ENCODE peak calls at places on chromosome 20, in five cellular contexts. B is IMR-90, G is stomach, R is heart left ventricle, L is transverse colon. Z is an unnamed sample.

GRCh38 chr20:40966103-40966502 is 62.5 kb upstream of the TOP1 start:
- DNase-seq in L (no peak), B (no peak), G (peak), R (no peak), Z (no peak)

GRCh38 chr20:46374383-46374782 is 32.0 kb downstream of the ELMO2 start:
- DNase-seq in L (no peak), B (no peak), G (no peak), R (no peak), Z (no peak)

GRCh38 chr20:14817121-14817520 is 479.7 kb upstream of the FLRT3 start:
- DNase-seq in G (no peak), R (no peak), B (no peak), L (no peak), Z (no peak)

GRCh38 chr20:52748235-52748950 is 223.8 kb upstream of the TSHZ2 start:
- DNase-seq in R (no peak), L (no peak), G (no peak), B (no peak), Z (no peak)

GRCh38 chr20:435558-435957 is 26.8 kb downstream of the TBC1D20 start:
- DNase-seq in G (no peak), R (no peak), B (no peak), L (no peak), Z (no peak)

GRCh38 chr20:53597085-53597482 is 3.4 kb upstream of the ZNF217 start:
- DNase-seq in B (no peak), L (no peak), G (peak), R (no peak), Z (no peak)

GRCh38 chr20:51326241-51326819 is 216.2 kb downstream of the NFATC2 start:
- DNase-seq in L (peak), G (peak), R (no peak), B (peak), Z (peak)

GRCh38 chr20:53845980-53846379 is 224.4 kb downstream of the BCAS1 start:
- DNase-seq in L (no peak), B (no peak), G (no peak), R (no peak), Z (no peak)

GRCh38 chr20:39188264-39188765 is 226.2 kb downstream of the DHX35 start:
- DNase-seq in G (no peak), L (no peak), R (no peak), B (no peak), Z (no peak)

GRCh38 chr20:46558511-46558959 is 8.1 kb upstream of the OCSTAMP start:
- DNase-seq in G (peak), L (no peak), R (peak), B (peak), Z (no peak)

GRCh38 chr20:59222982-59223610 is 59.5 kb downstream of the ZNF831 start:
- DNase-seq in R (no peak), B (no peak), G (no peak), L (no peak), Z (no peak)

GRCh38 chr20:32465092-32465900 is 107.2 kb downstream of the ASXL1 start:
- DNase-seq in R (peak), G (peak), B (peak), L (peak), Z (no peak)

GRCh38 chr20:52975024-52975732 is 3.0 kb downstream of the TSHZ2 start:
- DNase-seq in L (no peak), G (peak), B (no peak), R (no peak), Z (no peak)

GRCh38 chr20:52426856-52427255 is 235.3 kb upstream of the ZFP64 start:
- DNase-seq in B (no peak), R (no peak), G (no peak), L (no peak), Z (no peak)

GRCh38 chr20:17466641-17467040 is 64.5 kb downstream of the BFSP1 start:
- DNase-seq in B (no peak), L (no peak), R (no peak), G (no peak), Z (no peak)

GRCh38 chr20:59159091-59159821 is 4.4 kb upstream of the ZNF831 start:
- DNase-seq in R (no peak), B (no peak), G (no peak), L (peak), Z (no peak)

GRCh38 chr20:17558154-17558940 is 11.5 kb upstream of the DSTN start:
- DNase-seq in R (peak), L (peak), B (peak), G (peak), Z (no peak)

GRCh38 chr20:53734006-53734688 is 140.5 kb upstream of the ZNF217 start:
- DNase-seq in L (no peak), B (no peak), G (no peak), R (no peak), Z (peak)

GRCh38 chr20:32535953-32536823 is 48.9 kb downstream of the NOL4L start:
- DNase-seq in B (peak), L (peak), R (peak), G (peak), Z (peak)

GRCh38 chr20:44610313-44610965 is 28.1 kb downstream of the PKIG start:
- DNase-seq in L (no peak), B (no peak), R (no peak), G (no peak), Z (peak)

GRCh38 chr20:46207031-46207549 is 89.0 kb downstream of the CD40 start:
- DNase-seq in R (peak), G (no peak), B (no peak), L (no peak), Z (no peak)

GRCh38 chr20:61054411-61054810 is 197.7 kb upstream of the CDH4 start:
- DNase-seq in G (no peak), B (no peak), L (no peak), R (no peak), Z (no peak)

GRCh38 chr20:49475979-49476378 is 6.5 kb downstream of the KCNB1 start:
- DNase-seq in L (no peak), G (no peak), B (no peak), R (no peak), Z (no peak)

GRCh38 chr20:50302463-50303041 is 111.9 kb downstream of the CEBPB start:
- DNase-seq in L (no peak), B (peak), R (no peak), G (no peak), Z (no peak)

GRCh38 chr20:61753196-61753942 is 312.3 kb downstream of the TAF4 start:
- DNase-seq in L (no peak), R (no peak), G (no peak), B (peak), Z (no peak)

GRCh38 chr20:62401331-62401779 is 5.7 kb downstream of the CABLES2 start:
- DNase-seq in G (no peak), R (no peak), L (no peak), B (no peak), Z (peak)

GRCh38 chr20:17358854-17359253 is 132.0 kb downstream of the PCSK2 start:
- DNase-seq in L (no peak), G (no peak), B (no peak), R (no peak), Z (no peak)

GRCh38 chr20:34949120-34949519 is 6.5 kb downstream of the GSS start:
- DNase-seq in G (no peak), L (peak), R (no peak), B (no peak), Z (peak)

GRCh38 chr20:17794400-17794799 is 94.6 kb downstream of the BANF2 start:
- DNase-seq in B (no peak), R (no peak), L (no peak), G (peak), Z (no peak)

GRCh38 chr20:47668313-47669156 is 116.7 kb downstream of the SULF2 start:
- DNase-seq in L (no peak), R (no peak), B (no peak), G (no peak), Z (no peak)
- TF ChIP-seq POLR2A in L (no peak), R (no peak), B (no peak), G (no peak), Z (no peak)

GRCh38 chr20:37343994-37344355 is 2.0 kb upstream of the SRC start:
- DNase-seq in G (no peak), L (no peak), B (no peak), R (no peak), Z (no peak)

GRCh38 chr20:37342231-37343177 is 3.4 kb upstream of the SRC start:
- DNase-seq in G (no peak), B (no peak), R (no peak), L (no peak), Z (no peak)

GRCh38 chr20:37344506-37345338 is 1.2 kb upstream of the SRC start:
- DNase-seq in R (no peak), B (no peak), G (peak), L (peak), Z (no peak)

GRCh38 chr20:37341632-37342031 is 4.3 kb upstream of the SRC start:
- DNase-seq in R (no peak), B (no peak), G (no peak), L (no peak), Z (no peak)

DNA sequence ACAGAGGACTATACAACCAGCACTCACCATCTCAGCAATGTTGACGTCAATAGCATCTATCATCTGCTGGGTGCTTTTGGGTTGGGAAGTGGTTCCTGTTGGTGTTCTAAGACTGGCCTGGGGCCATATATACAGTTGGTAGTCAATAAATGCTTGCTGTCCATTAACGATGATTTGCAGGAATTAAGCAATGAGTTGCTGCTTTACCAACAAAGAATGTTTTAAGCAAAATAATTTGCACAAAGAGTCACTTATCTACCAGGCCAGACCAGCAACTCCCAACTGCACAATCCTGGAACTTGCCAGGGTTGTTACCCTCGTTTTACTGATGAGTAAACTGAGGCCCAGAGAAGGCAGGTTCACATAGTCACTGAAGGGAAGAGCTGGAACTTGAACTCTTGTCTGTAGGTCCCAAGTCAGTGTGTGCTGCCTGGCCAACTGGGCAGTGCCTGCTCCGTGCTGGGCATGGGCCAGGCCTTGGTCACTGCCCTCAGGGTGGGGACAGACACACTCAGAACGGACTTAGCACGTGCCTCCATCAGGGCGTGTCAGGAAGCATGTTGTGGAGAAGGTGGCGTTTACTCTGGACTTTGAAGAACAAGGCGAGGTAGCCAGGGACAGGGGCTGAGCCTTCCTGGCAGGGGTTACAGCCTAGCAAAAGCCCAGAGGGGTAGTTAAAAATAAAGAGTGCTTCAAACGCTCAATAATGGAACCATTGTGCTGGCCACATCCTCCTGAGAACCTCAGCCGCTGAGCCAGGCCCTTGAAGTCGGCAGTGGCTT is 2.5 kb upstream of the SRC start:
- DNase-seq in R (no peak), G (peak), L (peak), B (no peak), Z (no peak)
- TF ChIP-seq POLR2A in R (no peak), G (no peak), L (peak), B (no peak), Z (no peak)

GRCh38 chr20:57408131-57408530 is 16.9 kb downstream of the RBM38 start:
- DNase-seq in G (no peak), R (no peak), L (no peak), B (peak), Z (no peak)

GRCh38 chr20:57408536-57409233 is 17.5 kb downstream of the RBM38 start:
- DNase-seq in R (no peak), B (no peak), L (no peak), G (no peak), Z (no peak)

GRCh38 chr20:57410398-57411323 is 19.5 kb downstream of the RBM38 start:
- DNase-seq in R (no peak), G (no peak), L (no peak), B (no peak), Z (peak)

GRCh38 chr20:57409316-57409671 is 18.1 kb downstream of the RBM38 start:
- DNase-seq in B (no peak), L (no peak), R (no peak), G (no peak), Z (peak)

GRCh38 chr20:57409672-57410397 is 18.6 kb downstream of the RBM38 start:
- DNase-seq in G (no peak), R (no peak), B (no peak), L (no peak), Z (peak)
- TF ChIP-seq POLR2A in G (no peak), R (no peak), B (no peak), L (no peak), Z (peak)

DNA sequence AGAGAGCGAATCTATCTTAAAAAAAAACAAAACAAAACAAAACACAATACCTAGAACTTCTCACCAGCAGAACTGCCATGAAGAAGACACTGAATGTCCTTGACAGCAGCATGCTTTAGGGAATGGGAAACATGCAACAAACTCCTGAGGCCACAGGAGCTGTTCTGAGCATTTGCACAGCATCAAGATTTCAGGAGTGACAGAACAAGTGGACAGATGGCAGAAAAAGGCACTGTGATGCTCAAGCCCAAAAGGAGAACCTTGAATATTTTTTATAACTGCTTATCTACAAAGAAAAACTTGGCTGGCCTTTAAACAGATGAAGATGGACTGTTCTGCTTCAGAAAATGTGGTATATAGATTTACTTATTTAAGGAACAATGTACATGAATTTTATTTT is 158.9 kb downstream of the RALGAPA2 start:
- DNase-seq in G (no peak), L (no peak), B (no peak), R (no peak), Z (no peak)
- TF ChIP-seq POLR2A in G (no peak), L (no peak), B (no peak), R (no peak), Z (no peak)

GRCh38 chr20:37997516-37997915 is 35.7 kb downstream of the TTI1 start:
- DNase-seq in B (no peak), R (no peak), G (no peak), L (no peak), Z (no peak)

GRCh38 chr20:37991506-37992302 is 41.6 kb downstream of the TTI1 start:
- DNase-seq in G (no peak), L (no peak), R (no peak), B (no peak), Z (no peak)

GRCh38 chr20:37992802-37993538 is 40.3 kb downstream of the TTI1 start:
- DNase-seq in L (peak), G (no peak), B (peak), R (peak), Z (peak)

GRCh38 chr20:37995856-37996625 is 37.2 kb downstream of the TTI1 start:
- DNase-seq in B (no peak), G (no peak), R (no peak), L (no peak), Z (no peak)

DNA sequence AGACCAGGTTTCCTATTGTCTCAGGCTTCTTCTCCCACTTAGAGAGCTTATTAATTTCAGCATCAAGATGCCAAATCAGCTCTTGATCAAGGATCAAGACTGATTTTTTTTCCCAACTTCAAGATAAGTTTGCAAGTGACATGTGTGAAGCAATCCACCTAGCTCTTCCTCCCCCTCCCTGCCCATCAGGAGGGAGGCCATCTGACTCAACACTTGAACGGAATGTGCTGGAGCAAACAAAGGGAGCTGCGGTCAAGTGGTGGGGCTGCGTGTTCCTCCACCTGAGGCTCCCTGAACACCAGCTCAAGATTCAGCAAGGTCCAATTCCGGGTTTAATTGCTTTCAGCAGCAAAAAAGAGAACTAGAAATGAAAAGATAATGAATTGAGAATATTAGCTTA is 38.7 kb downstream of the TTI1 start:
- DNase-seq in B (peak), L (no peak), R (no peak), G (no peak), Z (no peak)
- TF ChIP-seq POLR2A in B (no peak), L (no peak), R (no peak), G (no peak), Z (no peak)

GRCh38 chr20:63771046-63771707 is 31.6 kb downstream of the SLC2A4RG start:
- DNase-seq in G (no peak), B (no peak), L (no peak), R (no peak), Z (no peak)
- TF ChIP-seq POLR2A in G (no peak), B (no peak), L (no peak), R (no peak), Z (no peak)

Z was measured in erythroblast.